ENCODE peak calls at places on chromosome 3, in seven cellular contexts. W, K, G, X, N, E and D are unnamed samples.

GRCh38 chr3:25412269-25412668 is 15.8 kb upstream of the RARB start:
- DNase-seq in N (no peak), E (no peak), G (peak), X (no peak), W (no peak), K (no peak), D (no peak)

GRCh38 chr3:48504051-48504946 is at the start of gene SHISA5:
- DNase-seq in E (peak), X (peak), W (peak), G (peak), N (peak), K (no peak), D (peak)

GRCh38 chr3:12659316-12660015 is 4.5 kb downstream of the RAF1 start:
- DNase-seq in X (no peak), E (no peak), G (no peak), K (no peak), N (no peak), W (no peak), D (no peak)

GRCh38 chr3:57152150-57152549 is 13.0 kb downstream of the IL17RD start:
- DNase-seq in G (peak), N (peak), X (no peak), K (no peak), E (no peak), W (peak), D (no peak)

GRCh38 chr3:126310816-126311215 is 46.4 kb downstream of the KLF15 start:
- DNase-seq in N (no peak), K (no peak), G (no peak), E (no peak), X (no peak), W (no peak), D (no peak)

GRCh38 chr3:177827517-177828249 is 630.4 kb upstream of the TBL1XR1 start:
- DNase-seq in G (peak), N (no peak), X (no peak), W (no peak), E (no peak), K (no peak), D (no peak)

GRCh38 chr3:49745986-49746385 is 22.2 kb upstream of the GMPPB start:
- DNase-seq in E (no peak), X (no peak), K (no peak), G (peak), W (no peak), N (no peak), D (no peak)

GRCh38 chr3:30305021-30305420 is 301.4 kb upstream of the TGFBR2 start:
- DNase-seq in E (no peak), W (no peak), K (no peak), G (no peak), X (no peak), N (no peak), D (no peak)

GRCh38 chr3:179324270-179324754 is 1.5 kb downstream of the ZNF639 start:
- DNase-seq in N (no peak), G (peak), E (no peak), X (no peak), K (peak), W (no peak), D (no peak)

GRCh38 chr3:82080792-82081191 is 319.3 kb upstream of the GBE1 start:
- DNase-seq in E (no peak), W (no peak), X (no peak), K (no peak), N (no peak), G (peak), D (no peak)